ENCODE peak calls at places on chromosome 17, in ten cellular contexts. D is GM12864; V is CD4-positive, alpha-beta T cell; I is GM03348; B is frontal cortex; L is endothelial cell; W is ascending aorta; E is RPMI8226; A is HT1080; F is NCI-H1694 treated with DMSO at 0.1 percent for 48 hours. U is an unnamed sample.

GRCh38 chr17:42422412-42422957 is 571 bp downstream of the CAVIN1 start:
- DNase-seq in A (peak), W (no peak), B (no peak), V (no peak), I (peak), D (no peak), F (peak), L (peak), E (peak), U (no peak)

GRCh38 chr17:61816538-61816937 is 46.8 kb downstream of the BRIP1 start:
- DNase-seq in W (no peak), L (no peak), F (no peak), D (no peak), E (no peak), B (no peak), I (no peak), A (peak), V (no peak), U (no peak)

GRCh38 chr17:30597776-30598288 is 120.6 kb downstream of the GOSR1 start:
- DNase-seq in L (no peak), A (no peak), F (no peak), I (no peak), E (no peak), W (no peak), V (no peak), D (no peak), B (no peak), U (no peak)

GRCh38 chr17:4209611-4210010 is 54.2 kb downstream of the ANKFY1 start:
- DNase-seq in W (no peak), I (no peak), L (no peak), B (no peak), F (no peak), A (no peak), V (no peak), E (no peak), D (no peak), U (no peak)

GRCh38 chr17:11986939-11987329 is 10.3 kb downstream of the ZNF18 start:
- DNase-seq in F (peak), L (no peak), E (no peak), D (no peak), W (no peak), I (peak), V (no peak), A (peak), B (no peak), U (no peak)

GRCh38 chr17:68624381-68624780 is 23.2 kb upstream of the FAM20A start:
- DNase-seq in L (no peak), I (peak), W (no peak), F (no peak), D (no peak), E (no peak), V (no peak), A (no peak), B (no peak), U (no peak)

GRCh38 chr17:33732116-33732515 is 439.0 kb upstream of the ASIC2 start:
- DNase-seq in B (no peak), E (peak), L (peak), F (no peak), D (no peak), A (no peak), V (no peak), W (no peak), I (peak), U (no peak)

GRCh38 chr17:45246861-45247428 is 14.9 kb downstream of the SPATA32 start:
- DNase-seq in E (peak), A (no peak), L (peak), B (no peak), V (peak), D (no peak), I (peak), F (peak), W (no peak), U (peak)

GRCh38 chr17:77291591-77292386 is 151.0 kb downstream of the SEC14L1 start:
- DNase-seq in W (no peak), F (no peak), I (no peak), D (no peak), B (no peak), A (no peak), E (no peak), L (no peak), V (no peak), U (no peak)

GRCh38 chr17:57784226-57784895 is 39.3 kb upstream of the CCDC182 start:
- DNase-seq in I (no peak), D (no peak), W (no peak), F (no peak), V (no peak), L (no peak), A (no peak), E (no peak), B (no peak), U (no peak)

GRCh38 chr17:3977387-3977786 is 13.2 kb upstream of the ATP2A3 start:
- DNase-seq in A (no peak), E (no peak), D (no peak), W (no peak), V (no peak), F (no peak), B (no peak), I (no peak), L (no peak), U (no peak)

GRCh38 chr17:16419929-16420271 is 4.5 kb downstream of the TRPV2 start:
- DNase-seq in D (no peak), F (no peak), A (peak), B (no peak), L (no peak), V (no peak), I (peak), E (no peak), W (no peak), U (no peak)

GRCh38 chr17:10754109-10754508 is 24.3 kb upstream of the TMEM220 start:
- DNase-seq in B (no peak), V (no peak), W (no peak), D (no peak), E (peak), L (no peak), A (no peak), F (no peak), I (peak), U (no peak)

GRCh38 chr17:42153919-42154491 is 784 bp downstream of the RAB5C start:
- DNase-seq in W (no peak), I (peak), F (no peak), V (no peak), E (peak), B (no peak), D (no peak), L (no peak), A (peak), U (no peak)

GRCh38 chr17:82300707-82301270 is 16.6 kb downstream of the CD7 start:
- DNase-seq in B (no peak), D (no peak), V (peak), W (no peak), I (peak), E (peak), A (peak), L (peak), F (peak), U (peak)

GRCh38 chr17:2212328-2212981 is 91.1 kb downstream of the SMG6 start:
- DNase-seq in V (no peak), L (no peak), E (no peak), B (no peak), W (peak), I (peak), A (no peak), D (no peak), F (no peak), U (no peak)

GRCh38 chr17:72462814-72463213 is 342.0 kb downstream of the SOX9 start:
- DNase-seq in E (no peak), V (no peak), I (no peak), B (no peak), D (no peak), A (no peak), W (no peak), F (no peak), L (no peak), U (no peak)

GRCh38 chr17:37438141-37438540 is 31.5 kb downstream of the TADA2A start:
- DNase-seq in D (no peak), A (no peak), I (no peak), W (no peak), L (no peak), B (no peak), F (peak), E (no peak), V (no peak), U (no peak)

GRCh38 chr17:50349241-50349595 is 3.3 kb downstream of the XYLT2 start:
- DNase-seq in V (no peak), D (no peak), I (no peak), A (no peak), E (no peak), L (no peak), B (no peak), W (no peak), F (no peak), U (no peak)

GRCh38 chr17:33874617-33875060 is 380.4 kb upstream of the CCL2 start:
- DNase-seq in E (peak), D (no peak), A (no peak), W (no peak), I (no peak), V (no peak), B (no peak), L (no peak), F (no peak), U (no peak)

GRCh38 chr17:71963341-71963740 is 157.5 kb upstream of the SOX9 start:
- DNase-seq in V (no peak), E (no peak), F (peak), B (no peak), W (no peak), D (no peak), L (no peak), I (no peak), A (no peak), U (no peak)

GRCh38 chr17:57956311-57957119 is 1.3 kb upstream of the CUEDC1 start:
- DNase-seq in W (no peak), D (peak), F (no peak), I (no peak), L (no peak), A (no peak), V (peak), B (no peak), E (peak), U (no peak)

GRCh38 chr17:62668091-62668804 is 40.8 kb downstream of the MRC2 start:
- DNase-seq in L (no peak), D (no peak), E (no peak), V (no peak), I (no peak), F (no peak), B (no peak), W (no peak), A (no peak), U (no peak)

GRCh38 chr17:74361613-74362391 is at the start of gene BTBD17:
- DNase-seq in L (peak), F (peak), B (peak), V (no peak), I (peak), A (no peak), E (peak), W (no peak), D (no peak), U (peak)

GRCh38 chr17:37327341-37328090 is 48.3 kb upstream of the C17orf78 start:
- DNase-seq in W (no peak), I (peak), A (no peak), F (no peak), D (no peak), V (no peak), L (no peak), E (no peak), B (no peak), U (no peak)

GRCh38 chr17:43570518-43570928 is 24.4 kb upstream of the ETV4 start:
- DNase-seq in I (peak), E (no peak), D (no peak), A (peak), L (no peak), F (no peak), V (no peak), W (no peak), B (no peak), U (no peak)

GRCh38 chr17:56125830-56126819 is 27.1 kb upstream of the ANKFN1 start:
- DNase-seq in I (peak), D (no peak), W (no peak), A (peak), F (peak), V (no peak), E (peak), L (peak), B (no peak), U (no peak)

GRCh38 chr17:3004925-3005324 is 58.5 kb downstream of the OR1D5 start:
- DNase-seq in L (no peak), E (no peak), I (no peak), F (no peak), W (no peak), V (no peak), A (no peak), B (no peak), D (no peak), U (peak)

GRCh38 chr17:49361129-49361901 is 735 bp downstream of the ZNF652 start:
- DNase-seq in E (peak), A (no peak), D (peak), V (peak), I (peak), F (no peak), B (peak), L (no peak), W (no peak), U (no peak)

GRCh38 chr17:51507444-51507843 is 247.1 kb downstream of the UTP18 start:
- DNase-seq in D (no peak), W (no peak), V (no peak), I (no peak), B (no peak), L (no peak), F (peak), E (no peak), A (no peak), U (no peak)

GRCh38 chr17:55639096-55639495 is 83.6 kb downstream of the TMEM100 start:
- DNase-seq in B (no peak), L (no peak), I (no peak), W (no peak), V (no peak), E (no peak), A (no peak), D (no peak), F (no peak), U (no peak)

GRCh38 chr17:81690066-81690465 is 6.3 kb downstream of the HGS start:
- DNase-seq in D (no peak), B (no peak), L (no peak), W (no peak), F (peak), A (no peak), I (no peak), E (no peak), V (no peak), U (no peak)

GRCh38 chr17:9032583-9032982 is 11.3 kb downstream of the NTN1 start:
- DNase-seq in L (no peak), A (no peak), I (no peak), E (no peak), W (no peak), F (no peak), V (no peak), B (no peak), D (no peak), U (no peak)

GRCh38 chr17:69819316-69820087 is 255.5 kb upstream of the KCNJ16 start:
- DNase-seq in E (no peak), D (no peak), I (peak), W (no peak), B (no peak), F (no peak), A (peak), L (no peak), V (no peak), U (no peak)

GRCh38 chr17:17416007-17416399 is 60.8 kb upstream of the MED9 start:
- DNase-seq in B (no peak), L (no peak), D (peak), E (peak), F (peak), V (no peak), A (peak), W (no peak), I (peak), U (no peak)

GRCh38 chr17:15456972-15457722 is 10.3 kb downstream of the CDRT4 start:
- DNase-seq in L (no peak), I (peak), F (peak), B (peak), V (no peak), D (no peak), A (peak), E (peak), W (no peak), U (no peak)

GRCh38 chr17:17580662-17581470 is 10.6 kb downstream of the PEMT start:
- DNase-seq in V (no peak), E (no peak), D (no peak), B (no peak), F (no peak), I (no peak), A (no peak), L (no peak), W (no peak), U (no peak)

U was measured in D721Med.